ENCODE peak calls at places on chromosomes 4 and X, in nine cellular contexts. L is BJ, N is anterior cingulate cortex, R is fibroblast of pulmonary artery, P is T-helper 9 cell, Y is iris pigment epithelial cell, D is nephron progenitor cell, G is T47D, V is MG63. K is an unnamed sample.

GRCh38 chr4:169826634-169827187 is 69.0 kb upstream of the HPF1 start:
- DNase-seq in L (no peak), N (no peak), R (no peak), P (no peak), Y (no peak), D (no peak), G (no peak), V (no peak), K (no peak)

GRCh38 chrX:150752124-150752523 is 58.9 kb downstream of the MTMR1 start:
- DNase-seq in L (no peak), N (no peak), R (no peak), P (no peak), Y (no peak), D (no peak), G (no peak), V (no peak), K (no peak)

GRCh38 chrX:34656467-34656841 is 631 bp downstream of the TMEM47 start:
- DNase-seq in L (no peak), N (no peak), R (no peak), P (no peak), Y (no peak), D (no peak), G (no peak), V (no peak), K (no peak)

GRCh38 chrX:39577976-39578962 is 519.5 kb downstream of the BCOR start:
- DNase-seq in L (no peak), N (no peak), R (peak), P (no peak), Y (no peak), D (no peak), G (no peak), V (peak), K (no peak)

GRCh38 chr4:146275370-146275769 is 61.0 kb downstream of the REELD1 start:
- DNase-seq in L (no peak), N (no peak), R (no peak), P (no peak), Y (no peak), D (no peak), G (no peak), V (no peak), K (no peak)

GRCh38 chrX:1380672-1381233 is 11.2 kb downstream of the SLC25A6 start:
- DNase-seq in L (no peak), N (no peak), R (no peak), P (no peak), Y (no peak), D (no peak), G (no peak), V (no peak), K (no peak)

GRCh38 chr4:66273110-66273509 is 602.8 kb upstream of the EPHA5 start:
- DNase-seq in L (no peak), N (no peak), R (no peak), P (no peak), Y (no peak), D (no peak), G (no peak), V (no peak), K (no peak)

GRCh38 chr4:66567551-66567950 is 897.3 kb upstream of the EPHA5 start:
- DNase-seq in L (no peak), N (no peak), R (no peak), P (no peak), Y (no peak), D (no peak), G (no peak), V (no peak), K (no peak)

GRCh38 chr4:154953691-154954090 is 172.6 kb downstream of the RBM46 start:
- DNase-seq in L (no peak), N (no peak), R (no peak), P (no peak), Y (no peak), D (no peak), G (no peak), V (no peak), K (no peak)

GRCh38 chrX:1403228-1403627 is 11.3 kb upstream of the SLC25A6 start:
- DNase-seq in L (no peak), N (no peak), R (no peak), P (no peak), Y (no peak), D (no peak), G (no peak), V (no peak), K (no peak)

GRCh38 chr4:38279650-38280322 is 319.6 kb downstream of the PTTG2 start:
- DNase-seq in L (no peak), N (no peak), R (no peak), P (no peak), Y (no peak), D (no peak), G (no peak), V (no peak), K (no peak)